ENCODE peak calls at places on chromosomes 3 and 15, in seven cellular contexts. C, B, M, K, D, F and W are unnamed samples.

GRCh38 chr3:184491011-184491576 is 70.5 kb upstream of the EPHB3 start:
- DNase-seq in C (no peak), B (no peak), M (no peak), K (no peak), D (no peak), F (peak), W (peak)

GRCh38 chr3:197576838-197577237 is 21.1 kb upstream of the BDH1 start:
- DNase-seq in C (no peak), B (no peak), M (no peak), K (no peak), D (no peak), F (no peak), W (no peak)

GRCh38 chr3:100556656-100557310 is 52.6 kb upstream of the ADGRG7 start:
- DNase-seq in C (no peak), B (no peak), M (peak), K (no peak), D (no peak), F (no peak), W (no peak)

GRCh38 chr15:31302029-31302657 is 24.5 kb upstream of the KLF13 start:
- DNase-seq in C (no peak), B (peak), M (no peak), K (no peak), D (peak), F (no peak), W (peak)

GRCh38 chr15:82108489-82109078 is 62.8 kb upstream of the MEX3B start:
- DNase-seq in C (peak), B (peak), M (peak), K (no peak), D (peak), F (peak), W (peak)

GRCh38 chr3:30232142-30232541 is 374.3 kb upstream of the TGFBR2 start:
- DNase-seq in C (no peak), B (peak), M (peak), K (no peak), D (no peak), F (no peak), W (no peak)

GRCh38 chr15:64930778-64931240 is 19.1 kb downstream of the ANKDD1A start:
- DNase-seq in C (peak), B (no peak), M (peak), K (peak), D (no peak), F (no peak), W (no peak)

GRCh38 chr3:61956236-61956635 is 394.9 kb downstream of the PTPRG start:
- DNase-seq in C (no peak), B (no peak), M (peak), K (no peak), D (no peak), F (no peak), W (no peak)

GRCh38 chr3:10983219-10983916 is 9.2 kb upstream of the SLC6A1 start:
- DNase-seq in C (peak), B (no peak), M (peak), K (no peak), D (peak), F (no peak), W (no peak)

GRCh38 chr3:27079427-27080105 is 289.6 kb downstream of the NEK10 start:
- DNase-seq in C (no peak), B (peak), M (no peak), K (no peak), D (no peak), F (no peak), W (no peak)

GRCh38 chr3:184602406-184603155 is 41.0 kb downstream of the EPHB3 start:
- DNase-seq in C (no peak), B (no peak), M (no peak), K (no peak), D (no peak), F (no peak), W (no peak)

GRCh38 chr15:90901799-90902655 is 1.1 kb upstream of the MAN2A2 start:
- DNase-seq in C (peak), B (peak), M (peak), K (peak), D (peak), F (peak), W (peak)

GRCh38 chr3:110384601-110385000 is 687.0 kb upstream of the NECTIN3 start:
- DNase-seq in C (no peak), B (no peak), M (peak), K (no peak), D (no peak), F (no peak), W (no peak)

GRCh38 chr3:119769394-119770149 is 12.3 kb upstream of the NR1I2 start:
- DNase-seq in C (no peak), B (no peak), M (peak), K (no peak), D (no peak), F (no peak), W (no peak)

GRCh38 chr3:11329779-11330178 is 57.6 kb downstream of the ATG7 start:
- DNase-seq in C (no peak), B (no peak), M (no peak), K (no peak), D (no peak), F (no peak), W (no peak)

GRCh38 chr15:67108122-67108871 is 42.9 kb downstream of the SMAD3 start:
- DNase-seq in C (no peak), B (no peak), M (no peak), K (no peak), D (no peak), F (no peak), W (no peak)

GRCh38 chr3:135994708-135995335 is 29.3 kb downstream of the PPP2R3A start:
- DNase-seq in C (no peak), B (no peak), M (no peak), K (no peak), D (no peak), F (no peak), W (no peak)

GRCh38 chr3:148006508-148006907 is 597.3 kb downstream of the ZIC1 start:
- DNase-seq in C (no peak), B (no peak), M (peak), K (no peak), D (no peak), F (no peak), W (no peak)

GRCh38 chr3:146679191-146679590 is 74.0 kb upstream of the PLSCR5 start:
- DNase-seq in C (no peak), B (no peak), M (no peak), K (no peak), D (no peak), F (no peak), W (no peak)

GRCh38 chr3:16090013-16090412 is 84.5 kb upstream of the GALNT15 start:
- DNase-seq in C (peak), B (no peak), M (peak), K (no peak), D (no peak), F (no peak), W (no peak)

GRCh38 chr3:129121016-129121791 is 400 bp downstream of the RAB43 start:
- DNase-seq in C (no peak), B (no peak), M (peak), K (no peak), D (peak), F (no peak), W (no peak)

GRCh38 chr3:98991393-98991792 is 89.9 kb upstream of the DCBLD2 start:
- DNase-seq in C (no peak), B (no peak), M (no peak), K (no peak), D (no peak), F (no peak), W (no peak)

GRCh38 chr3:131033480-131034080 is 6.9 kb downstream of the NEK11 start:
- DNase-seq in C (no peak), B (no peak), M (peak), K (no peak), D (peak), F (no peak), W (no peak)

GRCh38 chr3:133643611-133644010 is 18.1 kb downstream of the TOPBP1 start:
- DNase-seq in C (no peak), B (no peak), M (no peak), K (no peak), D (no peak), F (no peak), W (no peak)

GRCh38 chr3:127337001-127337400 is 49.2 kb upstream of the PRR20G start:
- DNase-seq in C (no peak), B (no peak), M (no peak), K (peak), D (no peak), F (no peak), W (no peak)

GRCh38 chr3:66047321-66048050 is 8.8 kb upstream of the MAGI1 start:
- DNase-seq in C (peak), B (peak), M (peak), K (no peak), D (no peak), F (no peak), W (no peak)

GRCh38 chr15:89177633-89178306 is 43.6 kb downstream of the RLBP1 start:
- DNase-seq in C (peak), B (peak), M (peak), K (no peak), D (peak), F (peak), W (no peak)

GRCh38 chr3:76470285-76470684 is 569.6 kb upstream of the ROBO2 start:
- DNase-seq in C (no peak), B (no peak), M (peak), K (no peak), D (no peak), F (no peak), W (no peak)

GRCh38 chr15:51335538-51335961 is 2.8 kb downstream of the CYP19A1 start:
- DNase-seq in C (no peak), B (no peak), M (no peak), K (no peak), D (no peak), F (no peak), W (no peak)

GRCh38 chr3:13484861-13485590 is 4.9 kb downstream of the HDAC11 start:
- DNase-seq in C (peak), B (peak), M (peak), K (peak), D (peak), F (peak), W (peak)

GRCh38 chr3:129424185-129424841 is 4.1 kb downstream of the EFCAB12 start:
- DNase-seq in C (peak), B (no peak), M (no peak), K (no peak), D (no peak), F (no peak), W (no peak)

GRCh38 chr3:159814161-159814560 is 174.5 kb upstream of the IL12A start:
- DNase-seq in C (no peak), B (no peak), M (no peak), K (peak), D (no peak), F (no peak), W (no peak)

GRCh38 chr3:133896002-133896761 is 500 bp upstream of the RAB6B start:
- DNase-seq in C (no peak), B (no peak), M (peak), K (no peak), D (no peak), F (no peak), W (no peak)

GRCh38 chr15:98524838-98525540 is 123.3 kb upstream of the IGF1R start:
- DNase-seq in C (no peak), B (no peak), M (no peak), K (no peak), D (no peak), F (no peak), W (no peak)

GRCh38 chr15:39172380-39173281 is 408.2 kb upstream of the THBS1 start:
- DNase-seq in C (no peak), B (peak), M (peak), K (no peak), D (no peak), F (no peak), W (no peak)
- H3K4me3 ChIP-seq in C (no peak), B (no peak), M (no peak), K (no peak), D (no peak), F (no peak), W (no peak)

GRCh38 chr3:4981688-4982494 is 2.7 kb downstream of the BHLHE40 start:
- DNase-seq in C (peak), B (no peak), M (peak), K (no peak), D (no peak), F (no peak), W (no peak)

GRCh38 chr3:4982773-4983738 is 3.8 kb downstream of the BHLHE40 start:
- DNase-seq in C (peak), B (no peak), M (peak), K (no peak), D (no peak), F (no peak), W (no peak)

GRCh38 chr3:4979401-4980228 is at the start of gene BHLHE40:
- DNase-seq in C (no peak), B (no peak), M (no peak), K (no peak), D (no peak), F (peak), W (no peak)

GRCh38 chr3:4980229-4981159 is 1.3 kb downstream of the BHLHE40 start:
- DNase-seq in C (peak), B (peak), M (peak), K (peak), D (peak), F (peak), W (peak)

GRCh38 chr3:4981160-4981687 is 2.0 kb downstream of the BHLHE40 start:
- DNase-seq in C (no peak), B (no peak), M (peak), K (no peak), D (no peak), F (no peak), W (no peak)
- H3K4me3 ChIP-seq in C (peak), B (peak), M (peak), K (peak), D (peak), F (peak), W (peak)

GRCh38 chr15:57582080-57582479 is 9.6 kb upstream of the MYZAP start:
- DNase-seq in C (no peak), B (no peak), M (no peak), K (no peak), D (no peak), F (no peak), W (no peak)

GRCh38 chr15:57589276-57590073 is 2.2 kb upstream of the MYZAP start:
- DNase-seq in C (peak), B (no peak), M (no peak), K (no peak), D (no peak), F (no peak), W (no peak)

GRCh38 chr15:57583282-57583681 is 8.4 kb upstream of the MYZAP start:
- DNase-seq in C (no peak), B (no peak), M (no peak), K (no peak), D (no peak), F (no peak), W (no peak)

GRCh38 chr15:57591237-57591821 is 375 bp upstream of the MYZAP start:
- DNase-seq in C (no peak), B (no peak), M (no peak), K (no peak), D (no peak), F (no peak), W (no peak)

GRCh38 chr15:57586661-57587404 is 4.9 kb upstream of the MYZAP start:
- DNase-seq in C (no peak), B (no peak), M (no peak), K (no peak), D (no peak), F (no peak), W (no peak)
- H3K4me3 ChIP-seq in C (no peak), B (no peak), M (no peak), K (no peak), D (no peak), F (no peak), W (no peak)

GRCh38 chr15:40906947-40907802 is 12.9 kb downstream of the VPS18 start:
- DNase-seq in C (peak), B (peak), M (no peak), K (peak), D (peak), F (no peak), W (peak)

GRCh38 chr15:40908095-40908494 is 13.8 kb downstream of the VPS18 start:
- DNase-seq in C (no peak), B (peak), M (no peak), K (no peak), D (no peak), F (no peak), W (no peak)

GRCh38 chr15:40904552-40905201 is 10.4 kb downstream of the VPS18 start:
- DNase-seq in C (no peak), B (no peak), M (no peak), K (no peak), D (no peak), F (no peak), W (peak)

GRCh38 chr15:40902605-40903561 is 8.6 kb downstream of the VPS18 start:
- DNase-seq in C (peak), B (no peak), M (no peak), K (peak), D (no peak), F (peak), W (peak)

GRCh38 chr15:40906101-40906946 is 12.1 kb downstream of the VPS18 start:
- DNase-seq in C (peak), B (peak), M (peak), K (peak), D (peak), F (peak), W (peak)
- H3K4me3 ChIP-seq in C (peak), B (peak), M (peak), K (peak), D (peak), F (peak), W (peak)

GRCh38 chr15:95327661-95328060 is 1002.8 kb upstream of the NR2F2 start:
- DNase-seq in C (no peak), B (no peak), M (no peak), K (no peak), D (no peak), F (no peak), W (no peak)
- H3K4me3 ChIP-seq in C (peak), B (no peak), M (no peak), K (no peak), D (no peak), F (no peak), W (no peak)

GRCh38 chr15:71551566-71551965 is 258.8 kb upstream of the NR2E3 start:
- DNase-seq in C (no peak), B (no peak), M (peak), K (no peak), D (no peak), F (no peak), W (no peak)

GRCh38 chr15:71549100-71549499 is 261.3 kb upstream of the NR2E3 start:
- DNase-seq in C (no peak), B (no peak), M (no peak), K (no peak), D (no peak), F (no peak), W (no peak)

GRCh38 chr15:71547066-71547465 is 263.3 kb upstream of the NR2E3 start:
- DNase-seq in C (peak), B (peak), M (peak), K (no peak), D (no peak), F (no peak), W (peak)

GRCh38 chr15:71548317-71548908 is 261.9 kb upstream of the NR2E3 start:
- DNase-seq in C (no peak), B (no peak), M (no peak), K (no peak), D (no peak), F (no peak), W (no peak)

DNA sequence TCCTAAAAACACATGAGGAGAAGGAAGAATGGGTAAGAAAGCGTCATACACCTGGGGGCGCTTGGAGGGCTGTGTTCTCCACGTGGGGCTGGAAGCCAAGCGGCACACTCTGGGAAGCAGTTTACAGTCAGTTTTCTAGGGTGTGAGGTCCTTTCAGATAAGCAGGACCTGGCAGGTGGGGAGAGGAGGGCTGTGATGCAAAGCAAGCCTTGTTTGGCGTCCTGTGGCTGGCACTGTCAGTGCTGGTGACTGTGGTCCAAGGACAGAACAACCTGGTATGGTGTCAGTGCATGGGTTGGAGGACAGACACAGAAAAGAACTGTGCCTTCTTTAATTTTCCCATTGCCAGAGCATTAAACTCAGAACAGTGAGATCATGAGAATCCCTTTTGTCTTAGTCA is 260.7 kb upstream of the NR2E3 start:
- DNase-seq in C (peak), B (peak), M (no peak), K (no peak), D (no peak), F (no peak), W (no peak)
- H3K4me3 ChIP-seq in C (no peak), B (no peak), M (no peak), K (no peak), D (no peak), F (no peak), W (no peak)

GRCh38 chr3:51391566-51392300 is 648 bp downstream of the RBM15B start:
- DNase-seq in C (peak), B (peak), M (peak), K (no peak), D (peak), F (no peak), W (peak)

GRCh38 chr3:51392301-51393095 is 1.4 kb downstream of the RBM15B start:
- DNase-seq in C (no peak), B (no peak), M (no peak), K (no peak), D (no peak), F (no peak), W (no peak)

GRCh38 chr3:51393096-51393495 is 2.0 kb downstream of the RBM15B start:
- DNase-seq in C (no peak), B (no peak), M (no peak), K (no peak), D (no peak), F (no peak), W (no peak)

GRCh38 chr3:51394541-51394940 is 3.5 kb downstream of the RBM15B start:
- DNase-seq in C (no peak), B (no peak), M (no peak), K (no peak), D (no peak), F (no peak), W (no peak)

DNA sequence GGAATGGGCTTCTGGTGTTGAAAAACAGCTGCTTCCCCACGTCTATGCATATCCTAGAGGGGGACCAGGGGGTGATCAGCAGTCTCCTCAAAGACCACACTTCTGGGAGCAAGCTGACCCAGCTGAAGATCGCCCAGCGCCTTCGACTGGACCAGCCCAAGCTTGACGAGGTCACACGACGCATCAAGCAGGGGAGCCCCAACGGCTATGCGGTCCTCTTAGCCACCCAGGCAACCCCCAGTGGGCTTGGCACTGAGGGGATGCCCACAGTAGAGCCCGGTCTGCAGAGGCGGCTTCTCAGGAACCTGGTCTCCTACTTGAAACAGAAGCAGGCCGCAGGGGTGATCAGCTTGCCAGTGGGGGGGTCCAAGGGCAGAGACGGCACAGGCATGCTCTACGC is 2.5 kb downstream of the RBM15B start:
- DNase-seq in C (no peak), B (no peak), M (no peak), K (no peak), D (no peak), F (no peak), W (no peak)
- H3K4me3 ChIP-seq in C (no peak), B (no peak), M (no peak), K (no peak), D (no peak), F (no peak), W (no peak)